ENCODE peak calls at places on chromosomes 6 and 20, in nine cellular contexts. J is MM.1S; I is neural crest cell; Z is mammary epithelial cell; A is astrocyte; W is CD4-positive, alpha-beta T cell; C is lower leg skin; X is stomach; M is PC-9. T is an unnamed sample.

GRCh38 chr6:108655840-108656650 is 95.3 kb downstream of the FOXO3 start:
- DNase-seq in J (no peak), I (no peak), Z (no peak), A (peak; percentile 87), W (no peak), C (no peak), X (no peak), M (no peak), T (no peak)

GRCh38 chr6:26431258-26432162 is 8.8 kb upstream of the BTN3A3 start:
- DNase-seq in J (no peak), I (no peak), Z (peak; percentile 11), A (peak; percentile 8), W (no peak), C (no peak), X (no peak), M (no peak), T (no peak)

GRCh38 chr6:106558364-106558763 is 70.9 kb downstream of the RTN4IP1 start:
- DNase-seq in J (no peak), I (no peak), Z (no peak), A (no peak), W (no peak), C (no peak), X (no peak), M (no peak), T (no peak)

GRCh38 chr6:56399250-56399671 is 151.9 kb upstream of the COL21A1 start:
- DNase-seq in J (no peak), I (no peak), Z (no peak), A (peak; percentile 51), W (no peak), C (no peak), X (no peak), M (no peak), T (no peak)

GRCh38 chr6:73123632-73124329 is 101.5 kb downstream of the KHDC1L start:
- DNase-seq in J (no peak), I (no peak), Z (no peak), A (no peak), W (no peak), C (no peak), X (no peak), M (no peak), T (no peak)

GRCh38 chr6:159109391-159109790 is 59.8 kb upstream of the FNDC1 start:
- DNase-seq in J (no peak), I (no peak), Z (no peak), A (no peak), W (no peak), C (peak; percentile 49), X (peak; percentile 28), M (no peak), T (no peak)

GRCh38 chr20:37223053-37223452 is 38.6 kb downstream of the GHRH start:
- DNase-seq in J (no peak), I (no peak), Z (peak; percentile 76), A (peak; percentile 89), W (no peak), C (peak; percentile 74), X (no peak), M (no peak), T (no peak)

GRCh38 chr6:5681480-5681879 is 325.2 kb downstream of the NRN1 start:
- DNase-seq in J (no peak), I (no peak), Z (no peak), A (no peak), W (no peak), C (no peak), X (no peak), M (no peak), T (no peak)

GRCh38 chr6:6925391-6926164 is 182.2 kb upstream of the RREB1 start:
- DNase-seq in J (no peak), I (no peak), Z (no peak), A (peak; percentile 23), W (no peak), C (no peak), X (no peak), M (no peak), T (no peak)

GRCh38 chr20:17542993-17543412 is 11.8 kb upstream of the BFSP1 start:
- DNase-seq in J (no peak), I (no peak), Z (peak; percentile 52), A (peak; percentile 97), W (no peak), C (no peak), X (no peak), M (no peak), T (no peak)

GRCh38 chr6:32867559-32868256 is 13.7 kb downstream of the PSMB9 start:
- DNase-seq in J (no peak), I (no peak), Z (no peak), A (no peak), W (no peak), C (no peak), X (no peak), M (no peak), T (no peak)

GRCh38 chr20:50862546-50862945 is 67.7 kb downstream of the BCAS4 start:
- DNase-seq in J (no peak), I (no peak), Z (no peak), A (no peak), W (no peak), C (no peak), X (no peak), M (no peak), T (no peak)

GRCh38 chr6:139973602-139974373 is 599.3 kb upstream of the CITED2 start:
- DNase-seq in J (no peak), I (no peak), Z (no peak), A (peak; percentile 97), W (no peak), C (no peak), X (no peak), M (no peak), T (no peak)

GRCh38 chr20:61056627-61057312 is 195.3 kb upstream of the CDH4 start:
- DNase-seq in J (no peak), I (no peak), Z (no peak), A (no peak), W (no peak), C (peak; percentile 53), X (peak; percentile 11), M (peak; percentile 1), T (no peak)

GRCh38 chr6:167826230-167827061 is at the start of gene AFDN:
- DNase-seq in J (peak; percentile 37), I (peak; percentile 50), Z (peak; percentile 55), A (no peak), W (peak; percentile 40), C (peak; percentile 94), X (peak; percentile 82), M (peak; percentile 43), T (peak; percentile 36)

GRCh38 chr6:167828325-167828956 is 1.7 kb downstream of the AFDN start:
- DNase-seq in J (no peak), I (no peak), Z (no peak), A (no peak), W (no peak), C (no peak), X (no peak), M (no peak), T (no peak)

GRCh38 chr6:167829513-167829912 is 2.8 kb downstream of the AFDN start:
- DNase-seq in J (no peak), I (no peak), Z (no peak), A (peak; percentile 16), W (no peak), C (no peak), X (no peak), M (no peak), T (no peak)

GRCh38 chr6:167827062-167827587 is 414 bp downstream of the AFDN start:
- DNase-seq in J (no peak), I (peak; percentile 39), Z (no peak), A (no peak), W (no peak), C (peak; percentile 88), X (peak; percentile 44), M (peak; percentile 46), T (no peak)

GRCh38 chr6:167827588-167828324 is 1.0 kb downstream of the AFDN start:
- DNase-seq in J (peak; percentile 48), I (peak; percentile 45), Z (peak; percentile 48), A (no peak), W (no peak), C (peak; percentile 88), X (peak; percentile 61), M (peak; percentile 27), T (no peak)
- TF ChIP-seq CTCF in J (no peak), I (no peak), Z (peak; percentile 2), A (no peak), W (no peak), C (no peak), X (no peak), M (no peak), T (no peak)

DNA sequence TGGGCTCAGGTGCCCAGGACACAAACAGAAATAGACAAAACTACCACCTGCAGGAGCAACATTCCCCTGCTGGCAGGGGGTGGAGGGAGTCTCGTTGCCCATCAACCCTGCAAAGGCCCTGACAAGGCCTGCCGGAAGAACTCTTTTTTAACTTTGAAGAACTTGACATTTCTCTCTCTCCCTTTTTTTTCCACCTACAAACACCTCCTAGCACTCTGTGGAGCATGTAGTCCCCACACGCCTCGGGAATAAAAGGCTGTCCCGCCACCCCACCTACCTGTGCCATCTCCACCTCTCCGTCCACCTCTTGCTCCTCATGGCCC is 54.8 kb downstream of the GNAS-AS1 start:
- DNase-seq in J (no peak), I (no peak), Z (no peak), A (no peak), W (no peak), C (no peak), X (no peak), M (no peak), T (no peak)
- TF ChIP-seq CTCF in J (no peak), I (no peak), Z (no peak), A (no peak), W (no peak), C (no peak), X (no peak), M (no peak), T (no peak)

DNA sequence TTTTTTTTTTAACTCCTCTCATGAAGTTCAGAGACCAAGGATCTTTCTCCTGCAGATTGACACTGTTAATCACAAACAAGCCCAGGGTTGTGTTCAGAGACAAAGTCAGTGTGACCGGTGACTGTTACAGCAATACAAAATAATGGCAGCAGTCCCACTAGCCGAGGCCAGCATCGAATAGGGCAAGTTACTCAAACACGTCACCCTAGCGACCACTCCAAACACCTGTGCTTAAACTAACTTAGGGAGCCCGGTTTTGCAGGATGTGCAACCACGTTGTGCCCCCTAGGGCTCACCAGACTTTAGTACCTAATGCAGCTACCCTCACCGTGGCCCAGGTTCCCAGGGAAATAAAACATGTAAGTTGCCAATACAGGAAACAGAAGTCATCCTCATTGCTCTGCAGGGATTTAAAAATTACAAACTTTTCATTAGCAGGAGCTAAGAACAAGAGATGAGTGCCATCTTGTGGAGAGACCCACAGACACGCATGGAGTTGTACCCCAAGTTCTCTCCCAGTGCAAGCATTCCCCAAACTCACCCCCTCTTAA is 38.1 kb downstream of the FAM50B start:
- DNase-seq in J (no peak), I (no peak), Z (no peak), A (no peak), W (no peak), C (peak; percentile 85), X (no peak), M (peak; percentile 28), T (no peak)
- TF ChIP-seq CTCF in J (no peak), I (peak; percentile 43), Z (peak; percentile 61), A (peak; percentile 45), W (no peak), C (no peak), X (no peak), M (peak; percentile 37), T (no peak)

GRCh38 chr20:45445805-45446562 is 23.6 kb upstream of the WFDC2 start:
- DNase-seq in J (peak; percentile 56), I (peak; percentile 66), Z (peak; percentile 20), A (no peak), W (no peak), C (no peak), X (no peak), M (peak; percentile 31), T (no peak)
- TF ChIP-seq CTCF in J (peak; percentile 72), I (peak; percentile 74), Z (peak; percentile 51), A (peak; percentile 52), W (peak; percentile 21), C (no peak), X (no peak), M (peak; percentile 79), T (no peak)